ENCODE peak calls at places on chromosomes 13 and 19, in ten cellular contexts. M, K, W, H, B, L, O, R, Q and Z are unnamed samples.

GRCh38 chr13:46389985-46390384 is 2.9 kb upstream of the RUBCNL start:
- DNase-seq in M (no peak), K (no peak), W (peak; percentile 16), H (peak; percentile 79), B (peak; percentile 92), L (no peak), O (peak; percentile 79), R (no peak), Q (no peak), Z (no peak)

GRCh38 chr19:47089767-47090350 is 23.7 kb downstream of the ZC3H4 start:
- DNase-seq in M (no peak), K (no peak), W (no peak), H (no peak), B (no peak), L (no peak), O (no peak), R (no peak), Q (no peak), Z (no peak)

GRCh38 chr19:44741841-44742352 is 6.6 kb upstream of the BCL3 start:
- DNase-seq in M (peak; percentile 65), K (no peak), W (peak; percentile 97), H (peak; percentile 96), B (peak; percentile 92), L (no peak), O (peak; percentile 96), R (peak; percentile 96), Q (peak; percentile 98), Z (peak; percentile 97)

GRCh38 chr19:52369463-52370340 is at the start of gene ZNF880:
- DNase-seq in M (peak; percentile 93), K (peak; percentile 94), W (peak; percentile 95), H (peak; percentile 87), B (peak; percentile 97), L (peak; percentile 89), O (peak; percentile 96), R (peak; percentile 82), Q (peak; percentile 95), Z (peak; percentile 97)

GRCh38 chr13:106129273-106129672 is 406.2 kb downstream of the EFNB2 start:
- DNase-seq in M (no peak), K (no peak), W (no peak), H (no peak), B (no peak), L (no peak), O (no peak), R (no peak), Q (no peak), Z (no peak)

GRCh38 chr19:38209671-38210457 is 14.2 kb downstream of the DPF1 start:
- DNase-seq in M (peak; percentile 79), K (no peak), W (peak; percentile 76), H (no peak), B (peak; percentile 82), L (peak; percentile 28), O (peak; percentile 57), R (peak; percentile 26), Q (peak; percentile 81), Z (peak; percentile 40)

GRCh38 chr13:94309997-94310842 is 169.3 kb downstream of the DCT start:
- DNase-seq in M (no peak), K (no peak), W (no peak), H (peak; percentile 53), B (no peak), L (no peak), O (no peak), R (no peak), Q (no peak), Z (no peak)

GRCh38 chr19:2492870-2493269 is 16.9 kb downstream of the GADD45B start:
- DNase-seq in M (peak; percentile 33), K (no peak), W (no peak), H (no peak), B (no peak), L (no peak), O (no peak), R (no peak), Q (no peak), Z (no peak)

GRCh38 chr13:77749481-77749880 is 52.0 kb downstream of the SLAIN1 start:
- DNase-seq in M (no peak), K (no peak), W (no peak), H (peak; percentile 93), B (no peak), L (no peak), O (no peak), R (no peak), Q (no peak), Z (no peak)

GRCh38 chr13:70249332-70250064 is 141.2 kb upstream of the KLHL1 start:
- DNase-seq in M (no peak), K (no peak), W (no peak), H (no peak), B (peak; percentile 8), L (no peak), O (no peak), R (no peak), Q (no peak), Z (no peak)

GRCh38 chr19:11090264-11091032 is 1.2 kb downstream of the LDLR start:
- DNase-seq in M (peak; percentile 96), K (peak; percentile 99), W (peak; percentile 99), H (peak; percentile 99), B (peak; percentile 97), L (peak; percentile 99), O (peak; percentile 99), R (peak; percentile 97), Q (peak; percentile 99), Z (peak; percentile 99)
- H3K4me1 ChIP-seq in M (peaks cover 25% of the 10 kb centered on the region), K (peaks cover 57% of the 10 kb centered on the region), W (peaks cover 75% of the 10 kb centered on the region), H (peaks cover 38% of the 10 kb centered on the region), B (peaks cover 8% of the 10 kb centered on the region), L (peaks cover 23% of the 10 kb centered on the region), O (no peaks in the 10 kb centered on the region), R (peaks cover 61% of the 10 kb centered on the region), Q (peaks cover 68% of the 10 kb centered on the region), Z (peaks cover 13% of the 10 kb centered on the region)

GRCh38 chr19:15936950-15937349 is 2.6 kb upstream of the CYP4F11 start:
- DNase-seq in M (no peak), K (no peak), W (no peak), H (no peak), B (no peak), L (no peak), O (no peak), R (no peak), Q (no peak), Z (no peak)

GRCh38 chr19:15937771-15938170 is 3.4 kb upstream of the CYP4F11 start:
- DNase-seq in M (no peak), K (no peak), W (no peak), H (no peak), B (no peak), L (no peak), O (no peak), R (no peak), Q (no peak), Z (no peak)

GRCh38 chr19:15935167-15935702 is 906 bp upstream of the CYP4F11 start:
- DNase-seq in M (no peak), K (no peak), W (no peak), H (no peak), B (no peak), L (no peak), O (no peak), R (no peak), Q (no peak), Z (no peak)

GRCh38 chr19:15936173-15936572 is 1.8 kb upstream of the CYP4F11 start:
- DNase-seq in M (no peak), K (no peak), W (no peak), H (no peak), B (no peak), L (no peak), O (no peak), R (no peak), Q (no peak), Z (no peak)

DNA sequence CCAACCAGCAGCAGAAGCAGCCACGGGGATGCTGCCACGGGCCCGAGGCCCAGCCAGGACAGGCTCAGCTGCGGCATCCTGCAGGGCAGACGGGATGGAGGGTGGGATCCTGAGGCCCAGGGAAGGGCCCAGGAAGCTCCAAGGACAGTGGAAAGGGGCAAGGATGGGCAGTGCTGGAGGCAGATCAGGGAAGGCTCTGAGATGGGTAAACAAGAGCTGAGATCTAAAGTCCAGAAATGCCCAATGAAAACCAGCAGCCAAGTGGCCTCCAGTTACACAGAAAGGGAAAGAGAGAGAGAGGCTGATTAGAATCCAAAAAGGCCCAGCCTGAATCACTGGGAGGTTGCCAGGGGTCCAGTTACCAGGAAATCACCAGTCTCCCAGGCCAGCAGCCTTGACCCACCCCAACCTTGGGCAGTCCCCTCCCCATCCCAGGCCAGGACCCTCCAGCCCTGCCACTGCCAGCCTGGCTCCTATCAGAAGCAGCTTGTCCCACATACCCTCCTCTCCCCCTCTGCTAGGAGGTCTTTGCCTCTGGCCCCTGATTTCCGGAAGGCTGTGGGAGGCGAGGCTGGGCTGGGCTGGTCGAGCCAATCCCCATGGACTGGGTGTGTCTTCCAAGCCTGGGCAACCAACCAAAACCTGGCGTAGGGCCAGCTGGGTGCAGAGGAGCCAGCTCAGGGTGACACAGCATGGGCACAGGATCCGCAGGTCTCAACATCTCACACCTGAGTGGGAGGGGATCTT is at the start of gene CYP4F11:
- DNase-seq in M (no peak), K (no peak), W (peak; percentile 22), H (peak; percentile 44), B (peak; percentile 42), L (no peak), O (peak; percentile 94), R (peak; percentile 42), Q (peak; percentile 92), Z (peak; percentile 49)
- H3K9me3 ChIP-seq in M (no peaks in the 10 kb centered on the region), K (no peaks in the 10 kb centered on the region), W (peaks cover 5% of the 10 kb centered on the region), H (no peaks in the 10 kb centered on the region), B (no peaks in the 10 kb centered on the region), L (no peaks in the 10 kb centered on the region), O (no peaks in the 10 kb centered on the region), R (no peaks in the 10 kb centered on the region), Q (no peaks in the 10 kb centered on the region), Z (no peaks in the 10 kb centered on the region)

GRCh38 chr13:51764184-51765141 is 39.5 kb downstream of the DHRS12 start:
- DNase-seq in M (no peak), K (peak; percentile 61), W (peak; percentile 72), H (no peak), B (peak; percentile 85), L (peak; percentile 65), O (peak; percentile 78), R (no peak), Q (no peak), Z (peak; percentile 42)
- H3K4me3 ChIP-seq in M (no peak overlapping the region), K (peak overlapping the region; percentile 23), W (no peak overlapping the region), H (no peak overlapping the region), B (peak overlapping the region; percentile 30), L (no peak overlapping the region), O (no peak overlapping the region), R (peak overlapping the region; percentile 37), Q (no peak overlapping the region), Z (no peak overlapping the region)

GRCh38 chr13:97246596-97246995 is 24.5 kb downstream of the MBNL2 start:
- DNase-seq in M (no peak), K (no peak), W (no peak), H (no peak), B (no peak), L (no peak), O (no peak), R (no peak), Q (no peak), Z (no peak)

GRCh38 chr13:97242755-97243497 is 20.8 kb downstream of the MBNL2 start:
- DNase-seq in M (no peak), K (no peak), W (no peak), H (no peak), B (no peak), L (no peak), O (no peak), R (no peak), Q (no peak), Z (no peak)

GRCh38 chr13:97245011-97245410 is 22.9 kb downstream of the MBNL2 start:
- DNase-seq in M (no peak), K (no peak), W (no peak), H (no peak), B (no peak), L (no peak), O (no peak), R (no peak), Q (no peak), Z (no peak)

GRCh38 chr13:97241761-97242160 is 19.6 kb downstream of the MBNL2 start:
- DNase-seq in M (no peak), K (no peak), W (no peak), H (peak; percentile 92), B (no peak), L (no peak), O (no peak), R (no peak), Q (no peak), Z (no peak)

GRCh38 chr13:97243915-97244820 is 22.0 kb downstream of the MBNL2 start:
- DNase-seq in M (no peak), K (no peak), W (no peak), H (no peak), B (no peak), L (no peak), O (no peak), R (no peak), Q (no peak), Z (no peak)
- H3K4me1 ChIP-seq in M (peaks cover 32% of the 10 kb centered on the region), K (peaks cover 11% of the 10 kb centered on the region), W (peaks cover 87% of the 10 kb centered on the region), H (peaks cover 19% of the 10 kb centered on the region), B (peaks cover 14% of the 10 kb centered on the region), L (peaks cover 21% of the 10 kb centered on the region), O (no peaks in the 10 kb centered on the region), R (peaks cover 83% of the 10 kb centered on the region), Q (peaks cover 80% of the 10 kb centered on the region), Z (peaks cover 9% of the 10 kb centered on the region)